ENCODE peak calls at places on chromosomes 13 and 19, in eight cellular contexts. One of them, this sample, is unnamed.

GRCh38 chr13:41608779-41609178 is 151.4 kb downstream of the RGCC start:
- DNase-seq in Calu3: no peak
- DNase-seq in BJ: no peak
- DNase-seq in NCI-H1436: no peak
- DNase-seq in MV-4-11: no peak
- DNase-seq in activated CD4-positive, CD25-positive, alpha-beta regulatory T cell: no peak
- DNase-seq in activated CD4-positive, alpha-beta T cell treated with anti-CD3 and anti-CD28 coated beads, Interleukin-2, amount 10 ng/mL, durations not matched to agents 7 days and 5 days: no peak
- DNase-seq in body of pancreas: no peak
- DNase-seq in this sample: no peak

GRCh38 chr13:47457631-47458030 is 543.4 kb downstream of the SUCLA2 start:
- DNase-seq in body of pancreas: no peak
- DNase-seq in MV-4-11: no peak
- DNase-seq in Calu3: no peak
- DNase-seq in NCI-H1436: no peak
- DNase-seq in activated CD4-positive, CD25-positive, alpha-beta regulatory T cell: no peak
- DNase-seq in BJ: no peak
- DNase-seq in activated CD4-positive, alpha-beta T cell treated with anti-CD3 and anti-CD28 coated beads, Interleukin-2, amount 10 ng/mL, durations not matched to agents 7 days and 5 days: no peak
- DNase-seq in this sample: no peak

GRCh38 chr13:38606697-38607096 is 80.2 kb upstream of the FREM2 start:
- DNase-seq in body of pancreas: no peak
- DNase-seq in BJ: no peak
- DNase-seq in activated CD4-positive, alpha-beta T cell treated with anti-CD3 and anti-CD28 coated beads, Interleukin-2, amount 10 ng/mL, durations not matched to agents 7 days and 5 days: no peak
- DNase-seq in NCI-H1436: no peak
- DNase-seq in MV-4-11: no peak
- DNase-seq in Calu3: no peak
- DNase-seq in activated CD4-positive, CD25-positive, alpha-beta regulatory T cell: no peak
- DNase-seq in this sample: no peak

GRCh38 chr19:48934837-48935236 is 1.3 kb downstream of the DHDH start:
- DNase-seq in MV-4-11: no peak
- DNase-seq in BJ: no peak
- DNase-seq in NCI-H1436: no peak
- DNase-seq in body of pancreas: no peak
- DNase-seq in activated CD4-positive, alpha-beta T cell treated with anti-CD3 and anti-CD28 coated beads, Interleukin-2, amount 10 ng/mL, durations not matched to agents 7 days and 5 days: no peak
- DNase-seq in Calu3: no peak
- DNase-seq in activated CD4-positive, CD25-positive, alpha-beta regulatory T cell: no peak
- DNase-seq in this sample: no peak

GRCh38 chr19:14786421-14786851 is 8.1 kb upstream of the ADGRE2 start:
- DNase-seq in body of pancreas: no peak
- DNase-seq in NCI-H1436: no peak
- DNase-seq in activated CD4-positive, alpha-beta T cell treated with anti-CD3 and anti-CD28 coated beads, Interleukin-2, amount 10 ng/mL, durations not matched to agents 7 days and 5 days: no peak
- DNase-seq in MV-4-11: peak; percentile 20
- DNase-seq in Calu3: peak; percentile 4
- DNase-seq in BJ: no peak
- DNase-seq in activated CD4-positive, CD25-positive, alpha-beta regulatory T cell: no peak
- DNase-seq in this sample: no peak

GRCh38 chr13:97982286-97982685 is 28.8 kb downstream of the IPO5 start:
- DNase-seq in Calu3: no peak
- DNase-seq in NCI-H1436: no peak
- DNase-seq in body of pancreas: no peak
- DNase-seq in activated CD4-positive, CD25-positive, alpha-beta regulatory T cell: no peak
- DNase-seq in MV-4-11: no peak
- DNase-seq in activated CD4-positive, alpha-beta T cell treated with anti-CD3 and anti-CD28 coated beads, Interleukin-2, amount 10 ng/mL, durations not matched to agents 7 days and 5 days: no peak
- DNase-seq in BJ: no peak
- DNase-seq in this sample: no peak

GRCh38 chr19:6481541-6482342 is at the start of gene DENND1C:
- DNase-seq in NCI-H1436: no peak
- DNase-seq in BJ: no peak
- DNase-seq in Calu3: peak; percentile 43
- DNase-seq in activated CD4-positive, alpha-beta T cell treated with anti-CD3 and anti-CD28 coated beads, Interleukin-2, amount 10 ng/mL, durations not matched to agents 7 days and 5 days: peak; percentile 75
- DNase-seq in body of pancreas: peak; percentile 43
- DNase-seq in MV-4-11: peak; percentile 73
- DNase-seq in activated CD4-positive, CD25-positive, alpha-beta regulatory T cell: peak; percentile 49
- DNase-seq in this sample: no peak

GRCh38 chr13:71149498-71150363 is 717.3 kb downstream of the DACH1 start:
- DNase-seq in MV-4-11: no peak
- DNase-seq in activated CD4-positive, alpha-beta T cell treated with anti-CD3 and anti-CD28 coated beads, Interleukin-2, amount 10 ng/mL, durations not matched to agents 7 days and 5 days: no peak
- DNase-seq in body of pancreas: peak; percentile 83
- DNase-seq in BJ: no peak
- DNase-seq in activated CD4-positive, CD25-positive, alpha-beta regulatory T cell: no peak
- DNase-seq in NCI-H1436: no peak
- DNase-seq in Calu3: peak; percentile 4
- DNase-seq in this sample: no peak

GRCh38 chr13:21232196-21232595 is 55.7 kb downstream of the MRPL57 start:
- DNase-seq in BJ: no peak
- DNase-seq in activated CD4-positive, alpha-beta T cell treated with anti-CD3 and anti-CD28 coated beads, Interleukin-2, amount 10 ng/mL, durations not matched to agents 7 days and 5 days: no peak
- DNase-seq in activated CD4-positive, CD25-positive, alpha-beta regulatory T cell: no peak
- DNase-seq in Calu3: no peak
- DNase-seq in body of pancreas: no peak
- DNase-seq in MV-4-11: peak; percentile 94
- DNase-seq in NCI-H1436: no peak
- DNase-seq in this sample: no peak

GRCh38 chr13:58855283-58855682 is 1223.7 kb downstream of the PCDH17 start:
- DNase-seq in NCI-H1436: no peak
- DNase-seq in activated CD4-positive, CD25-positive, alpha-beta regulatory T cell: no peak
- DNase-seq in MV-4-11: no peak
- DNase-seq in BJ: peak; percentile 27
- DNase-seq in body of pancreas: no peak
- DNase-seq in Calu3: no peak
- DNase-seq in activated CD4-positive, alpha-beta T cell treated with anti-CD3 and anti-CD28 coated beads, Interleukin-2, amount 10 ng/mL, durations not matched to agents 7 days and 5 days: no peak
- DNase-seq in this sample: no peak

GRCh38 chr13:44368599-44369368 is 4.8 kb upstream of the SERP2 start:
- DNase-seq in NCI-H1436: no peak
- DNase-seq in BJ: no peak
- DNase-seq in Calu3: no peak
- DNase-seq in body of pancreas: no peak
- DNase-seq in MV-4-11: no peak
- DNase-seq in activated CD4-positive, alpha-beta T cell treated with anti-CD3 and anti-CD28 coated beads, Interleukin-2, amount 10 ng/mL, durations not matched to agents 7 days and 5 days: no peak
- DNase-seq in activated CD4-positive, CD25-positive, alpha-beta regulatory T cell: no peak
- DNase-seq in this sample: no peak